ENCODE peak calls at places on chromosomes 11 and 22, in eight cellular contexts. E is K562, I is GM12891, B is stomach, M is prostate gland, X is A549, D is breast epithelium, J is HepG2. F is an unnamed sample.

GRCh38 chr22:50209893-50210292 is 9.1 kb downstream of the SELENOO start:
- DNase-seq in E (peak), I (peak), B (peak), M (peak), X (peak), D (no peak), J (peak), F (peak)

GRCh38 chr11:122207505-122207904 is 91.5 kb upstream of the BLID start:
- DNase-seq in E (no peak), I (no peak), B (no peak), M (peak), X (no peak), D (no peak), J (no peak), F (no peak)

GRCh38 chr11:130782361-130783221 is 133.7 kb downstream of the SNX19 start:
- DNase-seq in E (no peak), I (no peak), B (no peak), M (no peak), X (no peak), D (no peak), J (no peak), F (no peak)

GRCh38 chr11:121159721-121160120 is 58.7 kb downstream of the TECTA start:
- DNase-seq in E (no peak), I (no peak), B (no peak), M (no peak), X (no peak), D (no peak), J (no peak), F (no peak)

GRCh38 chr11:82802710-82803109 is 69.0 kb upstream of the FAM181B start:
- DNase-seq in E (no peak), I (no peak), B (no peak), M (no peak), X (no peak), D (no peak), J (no peak), F (no peak)

GRCh38 chr11:829116-829945 is 1.6 kb downstream of the CRACR2B start:
- DNase-seq in E (no peak), I (no peak), B (peak), M (no peak), X (no peak), D (no peak), J (no peak), F (no peak)

GRCh38 chr11:108973402-108974119 is 308.7 kb downstream of the DDX10 start:
- DNase-seq in E (no peak), I (no peak), B (no peak), M (no peak), X (peak), D (no peak), J (no peak), F (peak)

GRCh38 chr11:126452718-126453117 is 97.2 kb downstream of the ST3GAL4 start:
- DNase-seq in E (no peak), I (no peak), B (no peak), M (peak), X (no peak), D (no peak), J (no peak), F (no peak)

GRCh38 chr11:44223261-44223660 is 86.7 kb downstream of the ALX4 start:
- DNase-seq in E (no peak), I (no peak), B (no peak), M (no peak), X (no peak), D (no peak), J (no peak), F (peak)

GRCh38 chr22:43273902-43274484 is 69.2 kb downstream of the SCUBE1 start:
- DNase-seq in E (peak), I (peak), B (peak), M (peak), X (peak), D (no peak), J (peak), F (peak)

GRCh38 chr11:16252373-16252772 is 104.0 kb downstream of the SOX6 start:
- DNase-seq in E (no peak), I (no peak), B (no peak), M (no peak), X (peak), D (no peak), J (peak), F (no peak)

GRCh38 chr11:61007971-61008896 is 36.8 kb downstream of the CD6 start:
- DNase-seq in E (peak), I (no peak), B (no peak), M (no peak), X (peak), D (no peak), J (no peak), F (no peak)

GRCh38 chr11:102935514-102935913 is 20.0 kb downstream of the MMP13 start:
- DNase-seq in E (no peak), I (no peak), B (no peak), M (no peak), X (no peak), D (no peak), J (no peak), F (no peak)

GRCh38 chr22:30252411-30253204 is 6.0 kb upstream of the LIF start:
- DNase-seq in E (no peak), I (no peak), B (peak), M (no peak), X (no peak), D (no peak), J (no peak), F (peak)
- TF ChIP-seq POLR2A in E (no peak), I (no peak), B (no peak), M (no peak), X (no peak), D (no peak), J (no peak), F (no peak)

DNA sequence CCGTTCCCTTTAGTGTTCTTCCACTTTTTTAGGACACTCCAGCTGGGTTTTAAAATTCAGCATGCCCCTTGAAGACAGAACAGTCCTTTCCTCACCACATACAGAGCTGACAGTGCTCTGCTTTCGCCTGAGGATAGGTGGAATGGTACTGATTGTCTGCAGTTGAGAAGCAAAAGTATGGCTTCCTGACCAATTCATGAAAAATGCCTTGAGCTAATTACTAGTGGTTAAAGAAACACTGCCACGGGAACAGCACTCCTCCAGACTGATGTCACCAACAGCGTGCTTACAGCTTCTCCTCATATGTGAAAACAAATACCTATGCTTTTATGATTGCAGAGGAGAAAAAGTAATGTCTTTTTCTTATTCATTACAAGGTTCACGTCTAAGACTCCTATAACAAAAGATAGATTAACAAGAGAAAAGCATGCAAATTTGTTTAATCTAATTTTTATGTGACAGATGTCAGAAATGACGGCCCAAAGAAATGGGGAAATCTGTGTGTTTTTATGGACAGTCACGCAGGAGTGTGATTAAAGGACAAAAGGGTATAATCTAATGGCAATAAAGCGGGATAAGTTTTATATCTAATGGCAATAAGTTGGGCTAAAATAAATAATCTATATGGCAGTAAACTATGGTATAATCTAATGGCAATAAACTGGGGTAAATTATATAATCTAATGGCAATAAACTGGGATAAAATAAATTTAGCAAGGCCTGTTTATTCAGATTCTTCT is 123.4 kb upstream of the ARHGAP42 start:
- DNase-seq in E (no peak), I (no peak), B (no peak), M (no peak), X (no peak), D (no peak), J (no peak), F (no peak)
- TF ChIP-seq POLR2A in E (no peak), I (no peak), B (no peak), M (no peak), X (no peak), D (no peak), J (no peak), F (no peak)

GRCh38 chr11:119319702-119320592 is 3.0 kb upstream of the MCAM start:
- DNase-seq in E (no peak), I (peak), B (no peak), M (no peak), X (no peak), D (no peak), J (no peak), F (no peak)
- TF ChIP-seq POLR2A in E (no peak), I (no peak), B (no peak), M (no peak), X (no peak), D (no peak), J (no peak), F (no peak)

GRCh38 chr11:88337342-88338222 is at the start of gene CTSC:
- DNase-seq in E (peak), I (peak), B (peak), M (peak), X (peak), D (peak), J (peak), F (peak)
- TF ChIP-seq POLR2A in E (peak), I (peak), B (no peak), M (peak), X (peak), D (no peak), J (peak), F (peak)

GRCh38 chr11:15074206-15075161 is 1.1 kb downstream of the CALCB start:
- DNase-seq in E (peak), I (peak), B (peak), M (peak), X (peak), D (peak), J (peak), F (peak)

GRCh38 chr11:15072551-15073143 is 746 bp upstream of the CALCB start:
- DNase-seq in E (no peak), I (no peak), B (no peak), M (no peak), X (no peak), D (no peak), J (no peak), F (no peak)

GRCh38 chr11:15073361-15074205 is at the start of gene CALCB:
- DNase-seq in E (no peak), I (no peak), B (no peak), M (no peak), X (no peak), D (no peak), J (no peak), F (no peak)

GRCh38 chr11:15075162-15075526 is 1.8 kb downstream of the CALCB start:
- DNase-seq in E (no peak), I (no peak), B (no peak), M (no peak), X (no peak), D (no peak), J (no peak), F (no peak)

GRCh38 chr11:15071556-15072255 is 1.7 kb upstream of the CALCB start:
- DNase-seq in E (no peak), I (no peak), B (no peak), M (no peak), X (no peak), D (no peak), J (no peak), F (no peak)
- TF ChIP-seq POLR2A in E (no peak), I (no peak), B (no peak), M (no peak), X (no peak), D (no peak), J (no peak), F (no peak)

GRCh38 chr22:36383110-36383581 is 4.6 kb downstream of the MYH9 start:
- DNase-seq in E (no peak), I (peak), B (peak), M (no peak), X (no peak), D (peak), J (no peak), F (no peak)
- TF ChIP-seq POLR2A in E (no peak), I (no peak), B (no peak), M (no peak), X (no peak), D (no peak), J (no peak), F (no peak)

GRCh38 chr22:39503590-39503989 is 1.5 kb downstream of the MIEF1 start:
- DNase-seq in E (no peak), I (no peak), B (no peak), M (no peak), X (no peak), D (no peak), J (no peak), F (no peak)

GRCh38 chr22:39501644-39502108 is 414 bp upstream of the MIEF1 start:
- DNase-seq in E (no peak), I (no peak), B (no peak), M (no peak), X (no peak), D (no peak), J (no peak), F (no peak)

GRCh38 chr22:39502789-39503464 is 837 bp downstream of the MIEF1 start:
- DNase-seq in E (no peak), I (no peak), B (no peak), M (no peak), X (no peak), D (no peak), J (no peak), F (no peak)

GRCh38 chr22:39504071-39504470 is 2.0 kb downstream of the MIEF1 start:
- DNase-seq in E (no peak), I (no peak), B (no peak), M (no peak), X (no peak), D (no peak), J (no peak), F (no peak)

GRCh38 chr22:39502109-39502788 is at the start of gene MIEF1:
- DNase-seq in E (peak), I (peak), B (peak), M (peak), X (peak), D (peak), J (peak), F (peak)
- TF ChIP-seq POLR2A in E (peak), I (peak), B (no peak), M (peak), X (peak), D (peak), J (peak), F (peak)

F was measured in H54.